ENCODE peak calls at places on chromosomes 12 and 14, in seven cellular contexts. U is sigmoid colon, H is fibroblast of pulmonary artery, M is cardiac fibroblast, O is epithelial cell of esophagus, E is AG04450, X is AG09309. W is an unnamed sample.

GRCh38 chr12:6369916-6370575 is 5.3 kb downstream of the SCNN1A start:
- DNase-seq in U (no peak), H (no peak), M (peak), O (no peak), E (no peak), X (no peak), W (peak)

GRCh38 chr12:78797201-78797931 is 67.2 kb upstream of the SYT1 start:
- DNase-seq in U (no peak), H (peak), M (peak), O (peak), E (peak), X (no peak), W (peak)

GRCh38 chr14:55802986-55803431 is 223.0 kb downstream of the KTN1 start:
- DNase-seq in U (no peak), H (peak), M (peak), O (peak), E (no peak), X (no peak), W (peak)

GRCh38 chr14:65251213-65251612 is 148.9 kb upstream of the MAX start:
- DNase-seq in U (no peak), H (peak), M (peak), O (peak), E (peak), X (peak), W (peak)

GRCh38 chr14:23568600-23569310 is 1.2 kb upstream of the AP1G2 start:
- DNase-seq in U (peak), H (no peak), M (no peak), O (no peak), E (no peak), X (no peak), W (peak)

GRCh38 chr12:14774074-14774943 is 29.0 kb downstream of the WBP11 start:
- DNase-seq in U (peak), H (peak), M (peak), O (peak), E (peak), X (peak), W (peak)

GRCh38 chr14:94341654-94342333 is 18.7 kb upstream of the SERPINA6 start:
- DNase-seq in U (no peak), H (no peak), M (no peak), O (no peak), E (no peak), X (no peak), W (peak)

GRCh38 chr14:82362452-82362851 is 828.8 kb upstream of the SEL1L start:
- DNase-seq in U (no peak), H (no peak), M (no peak), O (no peak), E (no peak), X (no peak), W (peak)

GRCh38 chr12:49705479-49706267 is 1.5 kb downstream of the FMNL3 start:
- DNase-seq in U (peak), H (peak), M (peak), O (peak), E (no peak), X (no peak), W (no peak)

GRCh38 chr12:132517013-132517739 is 27.2 kb downstream of the FBRSL1 start:
- DNase-seq in U (no peak), H (no peak), M (no peak), O (no peak), E (no peak), X (no peak), W (no peak)

GRCh38 chr14:51648296-51648695 is 3.4 kb upstream of the FRMD6 start:
- DNase-seq in U (no peak), H (no peak), M (no peak), O (no peak), E (no peak), X (no peak), W (no peak)

GRCh38 chr12:129372876-129373275 is 519.6 kb downstream of the GLT1D1 start:
- DNase-seq in U (no peak), H (no peak), M (no peak), O (no peak), E (no peak), X (no peak), W (no peak)

GRCh38 chr12:110888256-110888991 is 32.0 kb downstream of the MYL2 start:
- DNase-seq in U (no peak), H (no peak), M (peak), O (no peak), E (no peak), X (no peak), W (no peak)
- TF ChIP-seq CTCF in U (no peak), H (no peak), M (no peak), O (no peak), E (no peak), X (no peak), W (no peak)

GRCh38 chr12:114311966-114312365 is 94.0 kb downstream of the TBX5 start:
- DNase-seq in U (no peak), H (peak), M (peak), O (no peak), E (no peak), X (peak), W (no peak)
- TF ChIP-seq CTCF in U (no peak), H (no peak), M (no peak), O (no peak), E (no peak), X (no peak), W (no peak)

DNA sequence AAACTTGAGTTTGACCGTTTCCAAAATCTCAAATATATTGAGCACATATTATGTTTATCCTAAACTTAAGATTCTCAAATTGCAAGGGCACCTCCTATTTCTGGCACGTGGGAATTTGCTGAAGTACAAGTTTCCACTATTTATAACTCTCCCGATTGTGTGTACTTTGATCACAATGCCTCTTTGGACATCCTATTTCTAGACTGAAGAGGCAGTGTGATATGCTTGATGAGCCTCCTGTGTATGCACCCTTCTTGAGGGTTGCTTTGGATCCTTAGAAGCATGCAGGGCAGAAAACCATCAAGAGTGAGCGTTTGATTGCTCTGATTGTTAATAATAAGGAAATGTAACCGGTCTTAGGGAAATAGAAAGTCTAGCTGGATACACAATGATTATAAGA is 218.9 kb upstream of the RBM19 start:
- DNase-seq in U (no peak), H (no peak), M (no peak), O (no peak), E (no peak), X (no peak), W (no peak)
- TF ChIP-seq CTCF in U (no peak), H (no peak), M (no peak), O (no peak), E (no peak), X (no peak), W (no peak)

GRCh38 chr12:90013409-90013808 is 304.8 kb upstream of the ATP2B1 start:
- DNase-seq in U (no peak), H (peak), M (no peak), O (no peak), E (no peak), X (no peak), W (no peak)
- TF ChIP-seq CTCF in U (no peak), H (peak), M (peak), O (peak), E (peak), X (peak), W (no peak)

GRCh38 chr14:59566281-59566680 is 10.3 kb downstream of the CCDC175 start:
- DNase-seq in U (no peak), H (no peak), M (no peak), O (no peak), E (no peak), X (no peak), W (no peak)

GRCh38 chr14:59564356-59564755 is 12.3 kb downstream of the CCDC175 start:
- DNase-seq in U (no peak), H (no peak), M (no peak), O (no peak), E (no peak), X (no peak), W (no peak)

GRCh38 chr14:59566725-59567124 is 9.9 kb downstream of the CCDC175 start:
- DNase-seq in U (no peak), H (no peak), M (no peak), O (peak), E (no peak), X (no peak), W (peak)

GRCh38 chr14:59565112-59565511 is 11.5 kb downstream of the CCDC175 start:
- DNase-seq in U (no peak), H (no peak), M (no peak), O (no peak), E (no peak), X (no peak), W (no peak)

GRCh38 chr14:59570122-59570521 is 6.5 kb downstream of the CCDC175 start:
- DNase-seq in U (no peak), H (peak), M (no peak), O (peak), E (no peak), X (no peak), W (peak)
- TF ChIP-seq CTCF in U (no peak), H (peak), M (no peak), O (peak), E (peak), X (peak), W (no peak)